ENCODE peak calls at places on chromosomes 4 and X, in ten cellular contexts. C is neural crest cell, F is upper lobe of right lung, J is A549, O is endothelial cell of umbilical vein, V is left ventricle myocardium inferior, Z is neural progenitor cell, Q is cardiac muscle cell, Y is coronary artery, D is tibial artery. T is an unnamed sample.
A peak's percentile ranks its signal among the peaks of the same experiment; 100 is the strongest.

GRCh38 chrX:15512401-15512965 is 11.9 kb downstream of the BMX start:
- DNase-seq in C (no peak), F (no peak), J (no peak), O (no peak), V (no peak), Z (no peak), Q (no peak), Y (no peak), D (no peak), T (no peak)

GRCh38 chr4:40991908-40992307 is 222.4 kb downstream of the APBB2 start:
- DNase-seq in C (no peak), F (no peak), J (no peak), O (no peak), V (no peak), Z (no peak), Q (peak; percentile 7), Y (no peak), D (no peak), T (no peak)

GRCh38 chrX:41236629-41237028 is 97.3 kb upstream of the DDX3X start:
- DNase-seq in C (no peak), F (no peak), J (no peak), O (no peak), V (no peak), Z (no peak), Q (no peak), Y (no peak), D (no peak), T (no peak)

GRCh38 chrX:154696328-154697045 is 43.1 kb upstream of the CTAG2 start:
- DNase-seq in C (no peak), F (no peak), J (peak; percentile 13), O (peak; percentile 3), V (no peak), Z (no peak), Q (peak; percentile 82), Y (no peak), D (no peak), T (no peak)

GRCh38 chr4:48538358-48538757 is 48.3 kb downstream of the ZAR1 start:
- DNase-seq in C (no peak), F (no peak), J (no peak), O (peak; percentile 21), V (no peak), Z (no peak), Q (no peak), Y (no peak), D (no peak), T (no peak)

GRCh38 chr4:188949608-188950007 is 810.4 kb downstream of the TRIML1 start:
- DNase-seq in C (no peak), F (no peak), J (no peak), O (no peak), V (no peak), Z (no peak), Q (no peak), Y (no peak), D (no peak), T (no peak)

GRCh38 chrX:48818866-48819265 is 7.4 kb upstream of the ERAS start:
- DNase-seq in C (no peak), F (no peak), J (no peak), O (no peak), V (no peak), Z (no peak), Q (no peak), Y (no peak), D (no peak), T (no peak)

GRCh38 chrX:20224814-20225487 is 41.8 kb downstream of the RPS6KA3 start:
- DNase-seq in C (no peak), F (no peak), J (peak; percentile 7), O (no peak), V (no peak), Z (no peak), Q (peak; percentile 22), Y (no peak), D (no peak), T (no peak)

GRCh38 chrX:116317409-116317808 is 119.0 kb upstream of the SLC6A14 start:
- DNase-seq in C (no peak), F (peak; percentile 63), J (no peak), O (no peak), V (peak; percentile 14), Z (peak; percentile 35), Q (peak; percentile 86), Y (no peak), D (no peak), T (no peak)

GRCh38 chr4:123418486-123418931 is 21.9 kb downstream of the SPRY1 start:
- DNase-seq in C (no peak), F (no peak), J (no peak), O (peak; percentile 82), V (no peak), Z (peak; percentile 92), Q (peak; percentile 95), Y (no peak), D (no peak), T (no peak)

GRCh38 chr4:101101072-101101471 is 246.3 kb downstream of the PPP3CA start:
- DNase-seq in C (no peak), F (no peak), J (no peak), O (no peak), V (no peak), Z (no peak), Q (no peak), Y (no peak), D (no peak), T (no peak)

GRCh38 chrX:97027384-97027922 is 143.7 kb downstream of the RPA4 start:
- DNase-seq in C (no peak), F (no peak), J (peak; percentile 4), O (no peak), V (no peak), Z (peak; percentile 92), Q (no peak), Y (no peak), D (no peak), T (no peak)

GRCh38 chrX:46140272-46140671 is 404.9 kb downstream of the ZNF674 start:
- DNase-seq in C (no peak), F (no peak), J (no peak), O (no peak), V (no peak), Z (no peak), Q (peak; percentile 34), Y (no peak), D (no peak), T (no peak)

GRCh38 chr4:76251448-76252270 is at the start of gene FAM47E:
- DNase-seq in C (peak; percentile 72), F (peak; percentile 95), J (peak; percentile 57), O (peak; percentile 44), V (peak; percentile 76), Z (peak; percentile 94), Q (peak; percentile 51), Y (peak; percentile 89), D (peak; percentile 80), T (no peak)

GRCh38 chrX:39309018-39309620 is 507.9 kb downstream of the MID1IP1 start:
- DNase-seq in C (no peak), F (no peak), J (peak; percentile 1), O (peak; percentile 88), V (no peak), Z (no peak), Q (peak; percentile 63), Y (no peak), D (no peak), T (no peak)

GRCh38 chr4:99025506-99025905 is 30.0 kb downstream of the METAP1 start:
- DNase-seq in C (no peak), F (no peak), J (no peak), O (no peak), V (no peak), Z (no peak), Q (no peak), Y (no peak), D (no peak), T (no peak)

GRCh38 chr4:94274912-94275311 is 67.2 kb downstream of the SMARCAD1 start:
- DNase-seq in C (no peak), F (no peak), J (no peak), O (no peak), V (no peak), Z (no peak), Q (no peak), Y (no peak), D (no peak), T (no peak)

DNA sequence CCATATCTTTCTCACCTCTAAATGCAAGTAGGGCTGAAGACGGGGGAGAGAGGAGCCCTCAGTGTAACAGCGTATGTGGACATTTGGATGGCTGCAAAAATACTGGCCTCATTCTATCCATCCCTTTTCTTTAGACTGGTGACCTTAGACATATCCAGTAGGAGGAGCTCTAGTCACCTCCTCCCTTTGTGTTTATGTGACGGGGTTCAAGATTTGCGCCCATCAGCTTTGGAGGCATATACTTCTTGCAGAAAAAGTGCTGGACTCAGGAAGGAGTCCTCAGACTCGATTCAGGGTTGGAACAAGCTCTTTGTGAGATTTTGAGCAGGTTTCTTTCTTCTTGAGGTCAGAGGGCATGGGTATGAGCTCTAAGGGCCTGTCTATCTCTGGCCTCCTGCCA is 86.2 kb downstream of the MAMLD1 start:
- DNase-seq in C (no peak), F (no peak), J (peak; percentile 2), O (no peak), V (no peak), Z (no peak), Q (no peak), Y (no peak), D (no peak), T (no peak)
- TF ChIP-seq CTCF in C (no peak), F (no peak), J (peak; percentile 13), O (no peak), V (no peak), Z (peak; percentile 28), Q (peak; percentile 6), Y (no peak), D (no peak), T (no peak)

DNA sequence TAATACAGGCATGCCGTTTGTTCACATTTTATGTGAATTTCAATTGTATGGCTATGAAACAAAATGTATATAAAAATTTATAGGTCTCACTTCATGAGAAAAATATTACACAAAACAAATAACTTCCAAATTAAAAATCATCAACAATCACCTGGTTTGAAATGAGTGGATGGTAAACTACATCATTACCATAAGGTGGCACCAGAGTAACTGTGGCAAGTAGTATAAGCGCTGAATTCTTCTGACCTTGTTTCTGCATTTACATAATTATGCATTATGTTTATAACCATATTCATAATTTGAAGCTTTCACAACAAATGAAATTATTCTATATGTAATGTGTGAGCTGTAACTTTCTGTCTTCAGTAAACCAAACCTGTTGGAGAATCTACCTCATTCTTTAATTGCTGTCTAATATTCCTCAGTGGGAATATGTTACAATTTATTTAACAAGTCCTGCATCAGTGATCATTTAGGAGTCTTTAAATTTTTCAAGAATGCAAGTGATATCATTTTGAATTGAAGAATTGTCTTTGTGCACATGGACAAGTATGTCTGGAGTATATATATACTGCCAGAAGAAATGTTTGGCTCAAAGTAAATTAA is 55.2 kb downstream of the MMRN1 start:
- DNase-seq in C (no peak), F (no peak), J (peak; percentile 17), O (no peak), V (no peak), Z (no peak), Q (no peak), Y (no peak), D (no peak), T (no peak)
- TF ChIP-seq CTCF in C (peak; percentile 53), F (peak; percentile 21), J (peak; percentile 34), O (no peak), V (peak; percentile 44), Z (peak; percentile 48), Q (peak; percentile 9), Y (no peak), D (no peak), T (no peak)

GRCh38 chrX:26234177-26234576 is 18.2 kb downstream of the MAGEB5 start:
- DNase-seq in C (no peak), F (no peak), J (no peak), O (no peak), V (no peak), Z (no peak), Q (no peak), Y (no peak), D (no peak), T (no peak)
- TF ChIP-seq CTCF in C (no peak), F (no peak), J (no peak), O (no peak), V (no peak), Z (no peak), Q (no peak), Y (no peak), D (no peak), T (no peak)

GRCh38 chr4:83771113-83771705 is 235.3 kb downstream of the GPAT3 start:
- DNase-seq in C (peak; percentile 31), F (no peak), J (peak; percentile 59), O (peak; percentile 24), V (peak; percentile 27), Z (peak; percentile 50), Q (peak; percentile 65), Y (no peak), D (no peak), T (no peak)
- TF ChIP-seq CTCF in C (peak; percentile 79), F (peak; percentile 52), J (peak; percentile 66), O (peak; percentile 28), V (peak; percentile 75), Z (peak; percentile 70), Q (peak; percentile 73), Y (no peak), D (no peak), T (no peak)

T was measured in CD4-positive, alpha-beta T cell.